ENCODE peak calls at places on chromosome 22, in four cellular contexts. O, Y, B and S are unnamed samples.

GRCh38 chr22:42901790-42902508 is 44.9 kb upstream of the ARFGAP3 start:
- DNase-seq in B (no peak), Y (no peak), O (no peak), S (no peak)

GRCh38 chr22:47695176-47695575 is 932.7 kb downstream of the TBC1D22A start:
- DNase-seq in O (no peak), B (no peak), Y (no peak), S (no peak)

GRCh38 chr22:40196628-40197027 is 18.9 kb downstream of the TNRC6B start:
- DNase-seq in Y (no peak), B (peak; percentile 6), O (peak; percentile 85), S (no peak)

GRCh38 chr22:22316589-22316988 is 72.0 kb downstream of the VPREB1 start:
- DNase-seq in Y (no peak), O (no peak), B (no peak), S (no peak)

GRCh38 chr22:50601669-50602337 is 1.2 kb downstream of the MAPK8IP2 start:
- DNase-seq in Y (no peak), O (no peak), B (no peak), S (no peak)

GRCh38 chr22:19271273-19271855 is 20.2 kb downstream of the CLTCL1 start:
- DNase-seq in B (no peak), Y (no peak), O (no peak), S (no peak)

GRCh38 chr22:24191893-24192292 is 10.6 kb downstream of the SUSD2 start:
- DNase-seq in B (no peak), O (no peak), Y (no peak), S (no peak)

GRCh38 chr22:41966607-41967240 is 2.5 kb upstream of the SEPTIN3 start:
- DNase-seq in B (peak; percentile 15), Y (no peak), O (peak; percentile 86), S (no peak)

GRCh38 chr22:23519442-23520177 is 60.5 kb downstream of the IGLL1 start:
- DNase-seq in B (no peak), Y (no peak), O (no peak), S (no peak)

GRCh38 chr22:25120761-25121212 is 78.9 kb upstream of the CRYBB3 start:
- DNase-seq in Y (no peak), O (no peak), B (no peak), S (no peak)

GRCh38 chr22:49551897-49552659 is 275.6 kb downstream of the BRD1 start:
- DNase-seq in O (no peak), B (no peak), Y (no peak), S (no peak)

GRCh38 chr22:46001426-46002106 is 24.6 kb upstream of the WNT7B start:
- DNase-seq in O (no peak), B (no peak), Y (no peak), S (no peak)

GRCh38 chr22:24553597-24554315 is 1.2 kb downstream of the GUCD1 start:
- DNase-seq in O (peak; percentile 16), B (no peak), Y (no peak), S (no peak)

GRCh38 chr22:19853058-19853878 is 1.4 kb downstream of the GNB1L start:
- DNase-seq in B (no peak), O (no peak), Y (no peak), S (no peak)

GRCh38 chr22:19995611-19996339 is 20.8 kb downstream of the ARVCF start:
- DNase-seq in B (no peak), Y (no peak), O (peak; percentile 73), S (no peak)

GRCh38 chr22:23685205-23685784 is 5.5 kb upstream of the RGL4 start:
- DNase-seq in Y (no peak), O (peak; percentile 18), B (no peak), S (no peak)

GRCh38 chr22:42344391-42344861 is 74.0 kb upstream of the TCF20 start:
- DNase-seq in B (no peak), O (peak; percentile 46), Y (no peak), S (no peak)

GRCh38 chr22:49369726-49370717 is 457.7 kb downstream of the BRD1 start:
- DNase-seq in B (no peak), Y (peak; percentile 5), O (no peak), S (no peak)

GRCh38 chr22:29003552-29003951 is 58.1 kb downstream of the C22orf31 start:
- DNase-seq in Y (no peak), B (no peak), O (no peak), S (no peak)

GRCh38 chr22:23062616-23063538 is 7.4 kb upstream of the GNAZ start:
- DNase-seq in O (no peak), B (no peak), Y (no peak), S (no peak)

GRCh38 chr22:49303061-49303735 is 524.5 kb downstream of the BRD1 start:
- DNase-seq in O (no peak), Y (peak; percentile 3), B (no peak), S (no peak)

GRCh38 chr22:45552580-45553332 is 50.1 kb downstream of the FBLN1 start:
- DNase-seq in Y (no peak), O (peak; percentile 88), B (no peak), S (no peak)

GRCh38 chr22:21087119-21087518 is 41.4 kb downstream of the LRRC74B start:
- DNase-seq in Y (no peak), O (no peak), B (no peak), S (no peak)

GRCh38 chr22:49962751-49963646 is 2.4 kb downstream of the PIM3 start:
- DNase-seq in Y (no peak), B (no peak), O (no peak), S (no peak)

GRCh38 chr22:32612834-32613233 is 138.2 kb downstream of the FBXO7 start:
- DNase-seq in B (no peak), Y (no peak), O (no peak), S (no peak)

GRCh38 chr22:45319319-45319675 is 9.6 kb downstream of the FAM118A start:
- DNase-seq in Y (no peak), O (peak; percentile 86), B (no peak), S (no peak)

GRCh38 chr22:34430386-34430785 is 510.1 kb upstream of the LARGE1 start:
- DNase-seq in Y (no peak), B (no peak), O (no peak), S (no peak)

GRCh38 chr22:40325315-40325714 is 21.0 kb upstream of the ADSL start:
- DNase-seq in O (no peak), B (no peak), Y (no peak), S (no peak)

GRCh38 chr22:46446799-46447198 is 90.6 kb downstream of the CELSR1 start:
- DNase-seq in B (no peak), O (peak; percentile 45), Y (no peak), S (peak; percentile 58)

DNA sequence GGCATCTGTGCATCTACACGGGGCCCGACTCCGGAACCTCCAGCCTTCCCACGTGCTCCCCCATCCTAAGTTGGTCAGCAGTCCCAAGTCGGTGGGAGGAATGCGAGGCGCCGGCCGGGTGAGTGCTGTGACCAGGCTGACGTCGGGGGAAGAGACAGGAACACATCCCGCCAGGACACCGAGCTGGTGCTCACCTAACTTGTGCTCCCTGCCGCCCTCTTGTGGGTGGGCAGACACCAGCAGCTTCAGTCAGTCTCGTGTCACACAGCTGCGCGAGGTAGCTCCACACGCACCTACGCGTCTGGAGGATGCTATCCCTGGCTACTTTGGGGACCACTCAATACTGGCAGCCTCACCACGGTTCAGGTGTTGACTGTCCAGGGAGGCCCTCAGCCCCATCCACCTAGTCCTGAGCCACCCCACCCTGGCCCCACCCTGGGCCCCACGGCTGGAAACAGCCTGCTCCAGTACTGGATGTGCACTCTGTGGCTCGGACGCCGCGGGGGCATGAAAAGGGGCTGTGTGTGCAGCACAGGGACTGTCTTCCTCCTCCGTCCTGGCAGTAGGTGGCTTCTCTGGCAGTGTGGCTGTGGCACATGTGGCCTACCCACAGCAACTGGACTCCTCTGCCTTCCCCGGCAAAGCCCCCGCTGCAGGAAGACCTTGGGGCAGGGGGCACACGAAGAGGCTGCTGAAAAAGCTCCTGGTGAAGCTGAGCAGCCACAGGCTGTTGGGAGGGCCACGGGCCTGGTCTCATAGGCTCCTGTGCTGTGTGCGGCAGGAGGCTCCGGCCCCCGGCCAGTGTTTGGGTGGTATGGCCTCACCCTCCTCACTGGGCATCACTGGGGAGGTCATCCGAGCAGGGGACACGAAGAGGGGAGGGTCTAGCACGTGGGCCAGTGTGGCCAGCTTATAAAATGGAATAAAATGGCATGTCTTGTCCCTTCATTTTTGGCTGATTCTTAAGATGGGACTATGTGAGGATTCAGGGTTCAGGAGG is 11.2 kb upstream of the BID start:
- DNase-seq in O (no peak), Y (no peak), B (peak; percentile 31), S (no peak)
- TF ChIP-seq CTCF in O (peak; percentile 59), Y (peak; percentile 41), B (peak; percentile 46), S (peak; percentile 58)

DNA sequence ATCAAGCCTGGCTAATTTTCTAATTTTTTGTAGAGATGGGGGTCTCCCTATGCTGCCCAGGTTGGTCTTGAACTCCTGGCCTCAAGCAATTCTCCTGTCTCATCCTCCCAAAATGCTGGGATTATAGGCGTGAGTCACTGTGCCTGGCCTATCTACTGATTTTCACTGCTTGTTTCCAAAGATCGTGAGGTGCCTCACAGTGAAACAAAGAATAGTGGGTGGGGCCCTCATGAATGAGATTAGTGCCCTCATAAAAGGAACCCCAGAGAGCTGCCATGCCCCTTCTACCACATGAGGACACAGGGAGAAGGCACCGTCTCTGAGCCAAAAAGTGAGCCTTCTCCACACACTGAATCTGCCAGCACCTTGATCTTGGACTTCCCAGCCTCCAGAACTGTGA is 23.5 kb downstream of the TMEM184B start:
- DNase-seq in B (no peak), Y (no peak), O (no peak), S (no peak)
- TF ChIP-seq CTCF in B (no peak), Y (no peak), O (no peak), S (no peak)

DNA sequence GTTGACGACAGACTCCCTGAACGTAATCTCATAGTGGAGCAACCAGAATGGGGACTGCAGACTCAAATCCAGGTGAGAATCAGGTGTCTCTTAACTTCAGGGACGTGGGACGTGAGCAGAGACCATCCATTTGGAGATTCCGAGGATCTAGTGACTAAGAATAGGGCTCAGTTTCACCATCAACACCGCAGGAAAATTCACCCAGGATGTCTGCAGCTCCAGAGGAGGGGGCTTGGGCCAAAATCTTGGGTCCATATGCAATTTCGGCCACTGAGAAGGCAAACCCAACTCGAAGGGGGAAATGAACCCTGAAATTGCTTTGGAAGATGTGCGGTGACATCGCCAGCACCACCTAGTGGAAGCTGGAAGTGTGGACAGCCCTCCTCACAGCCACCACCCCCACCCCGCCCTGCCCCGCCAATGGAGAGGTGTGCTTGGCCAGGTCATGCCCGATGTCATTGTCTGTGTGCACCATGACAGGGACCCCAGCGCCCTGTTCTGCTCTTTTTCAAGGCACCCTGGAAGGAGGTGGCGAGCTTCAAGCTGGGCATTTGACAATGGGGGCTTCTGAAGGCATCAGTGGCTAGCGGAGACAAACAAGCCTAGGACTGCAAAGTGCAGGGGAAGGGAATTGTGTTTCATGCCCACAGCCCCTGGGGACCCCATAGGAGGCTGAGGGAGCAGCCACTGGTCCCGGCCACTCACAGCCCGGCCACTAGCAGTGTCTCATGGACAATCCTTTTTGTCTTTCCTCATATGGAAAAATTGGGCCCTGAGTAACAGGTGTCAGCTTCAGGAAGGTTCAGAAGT is 24.8 kb downstream of the APOL1 start:
- DNase-seq in B (peak; percentile 31), Y (peak; percentile 28), O (peak; percentile 69), S (no peak)
- TF ChIP-seq CTCF in B (peak; percentile 63), Y (peak; percentile 77), O (peak; percentile 80), S (peak; percentile 56)

DNA sequence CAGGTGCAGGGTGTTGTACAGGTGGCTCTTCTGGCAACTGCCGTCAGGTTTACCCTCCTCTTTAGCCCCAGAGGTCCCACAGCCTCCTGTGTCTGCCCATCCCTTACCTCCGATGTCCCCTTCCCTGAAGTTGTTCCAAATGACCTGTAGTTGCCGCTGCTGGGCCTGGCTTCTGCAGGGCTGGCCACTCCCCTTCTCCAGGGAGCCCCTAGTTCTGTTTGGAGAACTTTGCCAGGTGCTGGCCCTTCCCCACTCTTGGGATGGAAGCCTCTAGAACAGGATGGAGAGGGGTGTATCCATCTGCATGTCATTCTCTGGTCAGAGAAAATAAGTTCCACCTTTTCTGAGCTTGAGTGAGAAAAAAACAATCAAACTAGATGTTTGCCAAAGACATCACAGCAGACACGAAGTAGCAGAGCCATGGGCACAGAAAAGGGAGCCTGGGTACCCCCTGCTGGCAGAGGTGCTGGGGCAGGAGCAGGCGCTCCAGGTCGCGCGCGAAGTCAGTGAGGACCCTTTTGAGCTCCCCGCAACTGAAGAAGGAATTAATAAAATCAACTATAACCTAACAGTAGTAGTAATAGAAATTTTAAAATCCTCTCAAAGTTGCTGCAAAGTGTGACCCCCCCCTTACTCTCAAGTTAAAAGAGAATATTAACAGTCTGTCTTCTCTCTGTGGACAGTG is 20.2 kb upstream of the PARVB start:
- DNase-seq in Y (no peak), B (no peak), O (no peak), S (no peak)
- TF ChIP-seq CTCF in Y (no peak), B (no peak), O (peak; percentile 21), S (no peak)